ENCODE peak calls at places on chromosomes 4 and X, in four cellular contexts. One of them, this sample, is unnamed.

GRCh38 chr4:166091146-166091545 is 218.1 kb downstream of the TLL1 start:
- DNase-seq in hepatocyte: no peak
- DNase-seq in ascending aorta: no peak
- DNase-seq in upper lobe of right lung: no peak
- DNase-seq in this sample: no peak

GRCh38 chrX:130726661-130727060 is 176.3 kb downstream of the ENOX2 start:
- DNase-seq in hepatocyte: no peak
- DNase-seq in ascending aorta: no peak
- DNase-seq in upper lobe of right lung: peak; percentile 60
- DNase-seq in this sample: peak; percentile 0

GRCh38 chr4:137664055-137664405 is 131.7 kb upstream of the PCDH18 start:
- DNase-seq in hepatocyte: peak; percentile 44
- DNase-seq in ascending aorta: no peak
- DNase-seq in upper lobe of right lung: no peak
- DNase-seq in this sample: no peak

GRCh38 chr4:45944000-45944399 is 179.9 kb downstream of the GABRG1 start:
- DNase-seq in hepatocyte: no peak
- DNase-seq in ascending aorta: no peak
- DNase-seq in upper lobe of right lung: no peak
- DNase-seq in this sample: peak; percentile 3

GRCh38 chr4:141851246-141851891 is 215.0 kb downstream of the IL15 start:
- DNase-seq in hepatocyte: no peak
- DNase-seq in ascending aorta: no peak
- DNase-seq in upper lobe of right lung: no peak
- DNase-seq in this sample: peak; percentile 5

GRCh38 chrX:139204903-139205667 is 325.5 kb upstream of the F9 start:
- DNase-seq in hepatocyte: peak; percentile 70
- DNase-seq in ascending aorta: no peak
- DNase-seq in upper lobe of right lung: peak; percentile 45
- DNase-seq in this sample: peak; percentile 8

GRCh38 chr4:125735107-125735506 is 420.4 kb downstream of the FAT4 start:
- DNase-seq in hepatocyte: peak; percentile 61
- DNase-seq in ascending aorta: no peak
- DNase-seq in upper lobe of right lung: no peak
- DNase-seq in this sample: peak; percentile 62

GRCh38 chr4:30714408-30715031 is 5.6 kb upstream of the PCDH7 start:
- DNase-seq in hepatocyte: peak; percentile 79
- DNase-seq in ascending aorta: no peak
- DNase-seq in upper lobe of right lung: no peak
- DNase-seq in this sample: peak; percentile 58

GRCh38 chrX:119501511-119502148 is 33.4 kb downstream of the SLC25A5 start:
- DNase-seq in hepatocyte: no peak
- DNase-seq in ascending aorta: no peak
- DNase-seq in upper lobe of right lung: no peak
- DNase-seq in this sample: no peak

GRCh38 chrX:19172741-19173140 is 50.5 kb upstream of the ADGRG2 start:
- DNase-seq in hepatocyte: no peak
- DNase-seq in ascending aorta: no peak
- DNase-seq in upper lobe of right lung: no peak
- DNase-seq in this sample: no peak

GRCh38 chr4:46992338-46992737 is 1.0 kb downstream of the GABRA4 start:
- DNase-seq in hepatocyte: no peak
- DNase-seq in ascending aorta: no peak
- DNase-seq in upper lobe of right lung: no peak
- DNase-seq in this sample: no peak

GRCh38 chr4:6357476-6357875 is 87.8 kb downstream of the WFS1 start:
- DNase-seq in hepatocyte: no peak
- DNase-seq in ascending aorta: no peak
- DNase-seq in upper lobe of right lung: no peak
- DNase-seq in this sample: no peak

GRCh38 chr4:18214656-18215055 is 193.1 kb upstream of the LCORL start:
- DNase-seq in hepatocyte: peak; percentile 20
- DNase-seq in ascending aorta: no peak
- DNase-seq in upper lobe of right lung: no peak
- DNase-seq in this sample: no peak

GRCh38 chrX:153029162-153029561 is 27.1 kb upstream of the PNMA3 start:
- DNase-seq in hepatocyte: no peak
- DNase-seq in ascending aorta: no peak
- DNase-seq in upper lobe of right lung: no peak
- DNase-seq in this sample: no peak

GRCh38 chr4:97576955-97577354 is 566.3 kb downstream of the STPG2 start:
- DNase-seq in hepatocyte: no peak
- DNase-seq in ascending aorta: no peak
- DNase-seq in upper lobe of right lung: no peak
- DNase-seq in this sample: no peak

GRCh38 chr4:15398001-15398400 is 29.8 kb upstream of the C1QTNF7 start:
- DNase-seq in hepatocyte: no peak
- DNase-seq in ascending aorta: no peak
- DNase-seq in upper lobe of right lung: no peak
- DNase-seq in this sample: peak; percentile 61

GRCh38 chr4:1862055-1862911 is 6.3 kb upstream of the LETM1 start:
- DNase-seq in hepatocyte: peak; percentile 1
- DNase-seq in ascending aorta: no peak
- DNase-seq in upper lobe of right lung: no peak
- DNase-seq in this sample: no peak

GRCh38 chrX:118974908-118975671 is 672 bp downstream of the LONRF3 start:
- DNase-seq in hepatocyte: peak; percentile 58
- DNase-seq in ascending aorta: no peak
- DNase-seq in upper lobe of right lung: peak; percentile 82
- DNase-seq in this sample: no peak

GRCh38 chr4:4618846-4619245 is 77.0 kb upstream of the STX18 start:
- DNase-seq in hepatocyte: no peak
- DNase-seq in ascending aorta: no peak
- DNase-seq in upper lobe of right lung: no peak
- DNase-seq in this sample: no peak

GRCh38 chr4:144495944-144496343 is 150.0 kb upstream of the HHIP start:
- DNase-seq in hepatocyte: no peak
- DNase-seq in ascending aorta: no peak
- DNase-seq in upper lobe of right lung: no peak
- DNase-seq in this sample: no peak

GRCh38 chr4:52982246-52982950 is 120.3 kb downstream of the RASL11B start:
- DNase-seq in hepatocyte: peak; percentile 63
- DNase-seq in ascending aorta: no peak
- DNase-seq in upper lobe of right lung: no peak
- DNase-seq in this sample: peak; percentile 33

GRCh38 chr4:119748853-119749252 is 120.2 kb upstream of the PDE5A start:
- DNase-seq in hepatocyte: no peak
- DNase-seq in ascending aorta: no peak
- DNase-seq in upper lobe of right lung: no peak
- DNase-seq in this sample: no peak

GRCh38 chr4:39043697-39044363 is 11.6 kb upstream of the TMEM156 start:
- DNase-seq in hepatocyte: peak; percentile 14
- DNase-seq in ascending aorta: no peak
- DNase-seq in upper lobe of right lung: no peak
- DNase-seq in this sample: no peak

GRCh38 chr4:114180481-114180880 is 201.0 kb upstream of the ARSJ start:
- DNase-seq in hepatocyte: peak; percentile 79
- DNase-seq in ascending aorta: no peak
- DNase-seq in upper lobe of right lung: no peak
- DNase-seq in this sample: no peak

GRCh38 chr4:99817310-99817885 is 771 bp downstream of the DAPP1 start:
- DNase-seq in hepatocyte: no peak
- DNase-seq in ascending aorta: no peak
- DNase-seq in upper lobe of right lung: no peak
- DNase-seq in this sample: peak; percentile 41

GRCh38 chr4:94939791-94940530 is 182.2 kb downstream of the BMPR1B start:
- DNase-seq in hepatocyte: no peak
- DNase-seq in ascending aorta: no peak
- DNase-seq in upper lobe of right lung: no peak
- DNase-seq in this sample: peak; percentile 44

GRCh38 chrX:84156831-84157230 is 31.2 kb downstream of the RPS6KA6 start:
- DNase-seq in hepatocyte: no peak
- DNase-seq in ascending aorta: no peak
- DNase-seq in upper lobe of right lung: no peak
- DNase-seq in this sample: no peak

GRCh38 chrX:39848900-39849299 is 248.9 kb downstream of the BCOR start:
- DNase-seq in hepatocyte: no peak
- DNase-seq in ascending aorta: no peak
- DNase-seq in upper lobe of right lung: no peak
- DNase-seq in this sample: no peak

GRCh38 chr4:118774321-118774720 is 61.6 kb downstream of the SEC24D start:
- DNase-seq in hepatocyte: no peak
- DNase-seq in ascending aorta: no peak
- DNase-seq in upper lobe of right lung: no peak
- DNase-seq in this sample: no peak

GRCh38 chr4:7155611-7156071 is 36.7 kb upstream of the SORCS2 start:
- DNase-seq in hepatocyte: no peak
- DNase-seq in ascending aorta: no peak
- DNase-seq in upper lobe of right lung: peak; percentile 53
- DNase-seq in this sample: peak; percentile 41

GRCh38 chrX:152905081-152905420 is 7.2 kb downstream of the ZNF185 start:
- DNase-seq in hepatocyte: no peak
- DNase-seq in ascending aorta: no peak
- DNase-seq in upper lobe of right lung: peak; percentile 30
- DNase-seq in this sample: no peak

GRCh38 chrX:126065901-126066660 is 100.0 kb downstream of the DCAF12L2 start:
- DNase-seq in hepatocyte: no peak
- DNase-seq in ascending aorta: no peak
- DNase-seq in upper lobe of right lung: peak; percentile 22
- DNase-seq in this sample: no peak

GRCh38 chr4:155403886-155404285 is 27.1 kb upstream of the MAP9 start:
- DNase-seq in hepatocyte: peak; percentile 47
- DNase-seq in ascending aorta: no peak
- DNase-seq in upper lobe of right lung: no peak
- DNase-seq in this sample: peak; percentile 45

GRCh38 chrX:110003167-110004156 is 548 bp downstream of the TMEM164 start:
- DNase-seq in hepatocyte: no peak
- DNase-seq in ascending aorta: no peak
- DNase-seq in upper lobe of right lung: peak; percentile 68
- DNase-seq in this sample: peak; percentile 9

GRCh38 chrX:54166915-54167314 is 16.1 kb downstream of the FAM120C start:
- DNase-seq in hepatocyte: no peak
- DNase-seq in ascending aorta: no peak
- DNase-seq in upper lobe of right lung: no peak
- DNase-seq in this sample: no peak

GRCh38 chr4:11605597-11605996 is 176.9 kb upstream of the HS3ST1 start:
- DNase-seq in hepatocyte: no peak
- DNase-seq in ascending aorta: no peak
- DNase-seq in upper lobe of right lung: no peak
- DNase-seq in this sample: no peak

GRCh38 chr4:3290476-3290875 is 2.3 kb upstream of the RGS12 start:
- DNase-seq in hepatocyte: no peak
- DNase-seq in ascending aorta: no peak
- DNase-seq in upper lobe of right lung: no peak
- DNase-seq in this sample: no peak
- H3K27ac ChIP-seq in hepatocyte: no peak overlapping the region
- H3K27ac ChIP-seq in ascending aorta: no peak overlapping the region
- H3K27ac ChIP-seq in upper lobe of right lung: no peak overlapping the region
- H3K27ac ChIP-seq in this sample: no peak overlapping the region

GRCh38 chrX:136210806-136211205 is 40.4 kb downstream of the MAP7D3 start:
- DNase-seq in hepatocyte: no peak
- DNase-seq in ascending aorta: no peak
- DNase-seq in upper lobe of right lung: no peak
- DNase-seq in this sample: no peak
- H3K27ac ChIP-seq in hepatocyte: no peak overlapping the region
- H3K27ac ChIP-seq in ascending aorta: no peak overlapping the region
- H3K27ac ChIP-seq in upper lobe of right lung: no peak overlapping the region
- H3K27ac ChIP-seq in this sample: no peak overlapping the region

GRCh38 chrX:66674506-66674905 is 35.6 kb upstream of the EDA2R start:
- DNase-seq in hepatocyte: no peak
- DNase-seq in ascending aorta: no peak
- DNase-seq in upper lobe of right lung: no peak
- DNase-seq in this sample: no peak
- H3K27ac ChIP-seq in hepatocyte: no peak overlapping the region
- H3K27ac ChIP-seq in ascending aorta: no peak overlapping the region
- H3K27ac ChIP-seq in upper lobe of right lung: no peak overlapping the region
- H3K27ac ChIP-seq in this sample: no peak overlapping the region

DNA sequence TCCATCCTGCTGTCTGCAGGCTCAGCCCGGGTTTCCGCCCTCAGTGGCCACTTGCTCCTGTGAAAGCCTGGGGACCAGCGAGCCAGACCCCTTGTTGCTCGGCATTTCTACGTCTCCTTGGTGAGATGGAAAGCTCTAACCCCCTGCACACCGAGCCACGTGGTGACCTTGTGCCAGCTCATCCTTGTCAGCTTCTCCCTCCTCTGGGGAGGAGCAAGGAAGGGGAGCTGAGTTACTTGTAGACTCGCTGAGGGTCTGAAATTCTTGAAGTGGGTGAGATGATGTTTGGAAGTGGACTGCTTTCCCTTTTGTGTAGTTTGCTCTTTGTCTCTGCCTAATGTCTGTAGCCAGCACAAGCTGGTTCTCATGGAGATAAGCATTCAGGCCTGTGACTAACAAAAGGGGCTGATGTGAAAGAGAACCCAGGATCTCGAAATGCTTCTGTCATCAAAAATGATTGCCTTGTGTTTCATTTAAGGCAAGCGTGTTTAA is 29.3 kb downstream of the RGS12 start:
- DNase-seq in hepatocyte: no peak
- DNase-seq in ascending aorta: no peak
- DNase-seq in upper lobe of right lung: peak; percentile 42
- DNase-seq in this sample: no peak
- H3K27ac ChIP-seq in hepatocyte: peak overlapping the region; percentile 87
- H3K27ac ChIP-seq in ascending aorta: no peak overlapping the region
- H3K27ac ChIP-seq in upper lobe of right lung: no peak overlapping the region
- H3K27ac ChIP-seq in this sample: no peak overlapping the region

This sample was measured in RWPE1.